ENCODE peak calls at places on chromosomes 13 and 19, in five cellular contexts. L, S, Z, V and D are unnamed samples.
A peak's percentile ranks its signal among the peaks of the same experiment; 100 is the strongest.

GRCh38 chr19:7681336-7682174 is 922 bp downstream of the TRAPPC5 start:
- DNase-seq in L (peak; percentile 67), S (peak; percentile 70), Z (peak; percentile 88), V (peak; percentile 71), D (peak; percentile 62)

GRCh38 chr19:31532034-31532433 is 182.8 kb upstream of the TSHZ3 start:
- DNase-seq in L (no peak), S (no peak), Z (no peak), V (no peak), D (peak; percentile 38)

GRCh38 chr19:17617807-17618192 is 62.4 kb downstream of the COLGALT1 start:
- DNase-seq in L (no peak), S (no peak), Z (no peak), V (no peak), D (no peak)

GRCh38 chr13:99809931-99810330 is 161.6 kb downstream of the ZIC5 start:
- DNase-seq in L (no peak), S (no peak), Z (no peak), V (no peak), D (no peak)

GRCh38 chr19:47609885-47610545 is 1.1 kb downstream of the BICRA start:
- DNase-seq in L (peak; percentile 39), S (peak; percentile 26), Z (peak; percentile 53), V (peak; percentile 48), D (no peak)

GRCh38 chr13:28710161-28710560 is 8.6 kb downstream of the SLC46A3 start:
- DNase-seq in L (no peak), S (no peak), Z (no peak), V (no peak), D (no peak)

GRCh38 chr19:13208964-13209796 is 59.0 kb downstream of the IER2 start:
- DNase-seq in L (no peak), S (no peak), Z (peak; percentile 70), V (no peak), D (peak; percentile 66)

GRCh38 chr13:23851106-23851505 is 38.1 kb downstream of the MIPEP start:
- DNase-seq in L (no peak), S (peak; percentile 24), Z (no peak), V (no peak), D (no peak)

GRCh38 chr19:51458051-51458645 is at the start of gene SIGLEC8:
- DNase-seq in L (no peak), S (no peak), Z (no peak), V (no peak), D (no peak)

GRCh38 chr19:6590458-6591319 is at the start of gene CD70:
- DNase-seq in L (peak; percentile 44), S (no peak), Z (peak; percentile 89), V (no peak), D (no peak)

GRCh38 chr13:98525852-98526512 is 50.9 kb downstream of the STK24 start:
- DNase-seq in L (no peak), S (no peak), Z (no peak), V (no peak), D (no peak)

GRCh38 chr13:31997641-31998040 is 33.9 kb upstream of the FRY start:
- DNase-seq in L (no peak), S (no peak), Z (no peak), V (no peak), D (no peak)

GRCh38 chr19:7529610-7530490 is 5.7 kb upstream of the PNPLA6 start:
- DNase-seq in L (no peak), S (no peak), Z (no peak), V (no peak), D (no peak)

GRCh38 chr13:44504146-44504545 is 72.0 kb downstream of the TSC22D1 start:
- DNase-seq in L (no peak), S (no peak), Z (no peak), V (no peak), D (no peak)

GRCh38 chr13:110509478-110509926 is 52.0 kb downstream of the RAB20 start:
- DNase-seq in L (no peak), S (peak; percentile 41), Z (no peak), V (peak; percentile 48), D (no peak)

GRCh38 chr13:105984236-105984635 is 551.2 kb downstream of the EFNB2 start:
- DNase-seq in L (no peak), S (no peak), Z (no peak), V (no peak), D (no peak)

GRCh38 chr13:112072531-112073244 is 5.7 kb downstream of the SOX1 start:
- DNase-seq in L (peak; percentile 83), S (no peak), Z (peak; percentile 90), V (no peak), D (no peak)

GRCh38 chr13:114080739-114081561 is 51.5 kb downstream of the RASA3 start:
- DNase-seq in L (no peak), S (no peak), Z (no peak), V (no peak), D (no peak)

GRCh38 chr19:54102421-54103169 is at the start of gene NDUFA3:
- DNase-seq in L (peak; percentile 98), S (peak; percentile 98), Z (peak; percentile 99), V (peak; percentile 98), D (peak; percentile 96)
- H3K14ac ChIP-seq in L (peak within 1 kb of the TSS; percentile 49), S (peak within 1 kb of the TSS; percentile 58), Z (peak within 1 kb of the TSS; percentile 41), V (peak within 1 kb of the TSS; percentile 95), D (no peak within 1 kb of the TSS)

GRCh38 chr13:40477623-40478608 is 188.5 kb downstream of the FOXO1 start:
- DNase-seq in L (no peak), S (no peak), Z (no peak), V (peak; percentile 1), D (no peak)

GRCh38 chr13:40480012-40480914 is 186.2 kb downstream of the FOXO1 start:
- DNase-seq in L (no peak), S (no peak), Z (no peak), V (no peak), D (no peak)

GRCh38 chr13:40480915-40481525 is 185.4 kb downstream of the FOXO1 start:
- DNase-seq in L (no peak), S (no peak), Z (no peak), V (no peak), D (no peak)

GRCh38 chr13:40478775-40479174 is 187.7 kb downstream of the FOXO1 start:
- DNase-seq in L (no peak), S (no peak), Z (no peak), V (no peak), D (no peak)

GRCh38 chr13:40479196-40479845 is 187.1 kb downstream of the FOXO1 start:
- DNase-seq in L (no peak), S (no peak), Z (no peak), V (no peak), D (no peak)
- H3K14ac ChIP-seq in L (no peak overlapping the region), S (no peak overlapping the region), Z (no peak overlapping the region), V (no peak overlapping the region), D (no peak overlapping the region)

GRCh38 chr19:44499962-44500949 is at the start of gene ZNF180:
- DNase-seq in L (peak; percentile 98), S (peak; percentile 90), Z (peak; percentile 99), V (peak; percentile 95), D (peak; percentile 97)
- H3K14ac ChIP-seq in L (no peak within 1 kb of the TSS), S (peak within 1 kb of the TSS; percentile 97), Z (no peak within 1 kb of the TSS), V (peak within 1 kb of the TSS; percentile 93), D (no peak within 1 kb of the TSS)

GRCh38 chr19:39407644-39408391 is 1.2 kb downstream of the ZFP36 start:
- DNase-seq in L (no peak), S (no peak), Z (no peak), V (peak; percentile 57), D (peak; percentile 54)

GRCh38 chr19:39405930-39406655 is 554 bp upstream of the ZFP36 start:
- DNase-seq in L (no peak), S (no peak), Z (peak; percentile 80), V (peak; percentile 82), D (peak; percentile 83)

GRCh38 chr19:39408392-39409206 is 2.0 kb downstream of the ZFP36 start:
- DNase-seq in L (no peak), S (peak; percentile 52), Z (no peak), V (peak; percentile 77), D (no peak)

GRCh38 chr19:39406656-39407393 is at the start of gene ZFP36:
- DNase-seq in L (no peak), S (peak; percentile 83), Z (peak; percentile 86), V (peak; percentile 97), D (peak; percentile 86)

DNA sequence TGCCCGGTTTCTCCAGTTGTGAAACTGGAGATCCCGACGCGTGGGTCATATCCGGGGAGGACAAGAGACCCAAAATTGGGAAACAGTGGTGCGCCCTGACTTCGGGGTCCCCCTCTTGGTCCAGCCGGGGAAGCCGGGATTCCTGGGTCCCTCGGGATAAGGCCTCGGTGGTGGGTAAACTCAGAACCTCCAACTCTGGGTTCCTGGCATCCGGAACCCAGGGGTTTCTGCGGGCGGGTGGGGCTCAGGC is 672 bp downstream of the ZFP36 start:
- DNase-seq in L (no peak), S (no peak), Z (no peak), V (no peak), D (no peak)
- H3K14ac ChIP-seq in L (no peak overlapping the region), S (peak overlapping the region; percentile 98), Z (peak overlapping the region; percentile 89), V (no peak overlapping the region), D (no peak overlapping the region)

DNA sequence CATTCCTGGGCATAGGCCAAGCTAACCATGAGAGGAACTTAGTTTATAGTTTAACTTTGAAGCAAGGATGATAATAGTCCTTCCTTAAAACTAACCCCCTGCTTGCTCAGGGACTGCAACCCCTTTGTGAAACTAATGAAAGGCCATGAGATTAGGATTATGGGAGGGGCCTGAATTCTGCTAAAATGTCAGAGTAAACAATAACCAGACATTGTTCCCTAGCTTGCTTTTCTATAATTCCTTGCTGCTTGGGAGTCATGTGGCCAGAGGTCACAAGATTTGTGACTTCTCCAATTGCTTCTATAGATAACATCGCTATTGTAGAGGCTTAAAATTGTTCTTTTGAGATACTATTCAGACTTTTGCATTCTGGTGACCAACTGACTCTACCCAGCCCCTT is 634.0 kb downstream of the TBC1D4 start:
- DNase-seq in L (no peak), S (no peak), Z (no peak), V (no peak), D (no peak)
- H3K14ac ChIP-seq in L (no peak overlapping the region), S (no peak overlapping the region), Z (no peak overlapping the region), V (no peak overlapping the region), D (no peak overlapping the region)